ENCODE peak calls at places on chromosomes 6 and 20, in eight cellular contexts. B, H, N, C, M, L, V and X are unnamed samples.

GRCh38 chr6:128914051-128914450 is 31.1 kb downstream of the LAMA2 start:
- DNase-seq in H (no peak), L (no peak), V (no peak), N (no peak), C (no peak), M (no peak), B (no peak), X (no peak)

GRCh38 chr6:20711518-20711917 is 177.3 kb downstream of the CDKAL1 start:
- DNase-seq in N (no peak), M (no peak), C (no peak), H (no peak), V (peak), L (no peak), B (no peak), X (no peak)

GRCh38 chr6:6315660-6316059 is 4.8 kb downstream of the F13A1 start:
- DNase-seq in M (peak), C (peak), H (peak), L (peak), V (peak), B (peak), N (no peak), X (peak)

GRCh38 chr6:30129818-30130679 is 5.9 kb upstream of the TRIM40 start:
- DNase-seq in L (no peak), H (no peak), B (no peak), C (peak), M (no peak), N (no peak), V (no peak), X (no peak)

GRCh38 chr6:35099116-35099515 is 42.0 kb downstream of the TCP11 start:
- DNase-seq in N (no peak), M (no peak), C (no peak), H (no peak), L (no peak), B (no peak), V (no peak), X (no peak)

GRCh38 chr20:54043044-54043967 is 27.1 kb downstream of the BCAS1 start:
- DNase-seq in B (no peak), M (no peak), V (no peak), N (no peak), C (no peak), L (no peak), H (no peak), X (no peak)

GRCh38 chr6:123715243-123715863 is 78.6 kb upstream of the TRDN start:
- DNase-seq in C (peak), N (no peak), L (peak), H (no peak), B (peak), V (peak), M (peak), X (peak)

GRCh38 chr6:39791311-39791710 is 865 bp upstream of the DAAM2 start:
- DNase-seq in H (no peak), N (no peak), V (no peak), B (no peak), L (peak), M (no peak), C (no peak), X (peak)

GRCh38 chr6:135999393-135999792 is 147.9 kb downstream of the PDE7B start:
- DNase-seq in L (no peak), H (no peak), B (no peak), M (no peak), N (no peak), C (no peak), V (no peak), X (no peak)

GRCh38 chr20:19699132-19699971 is 58.7 kb upstream of the RIN2 start:
- DNase-seq in B (peak), C (peak), H (no peak), L (no peak), N (no peak), M (no peak), V (peak), X (no peak)

DNA sequence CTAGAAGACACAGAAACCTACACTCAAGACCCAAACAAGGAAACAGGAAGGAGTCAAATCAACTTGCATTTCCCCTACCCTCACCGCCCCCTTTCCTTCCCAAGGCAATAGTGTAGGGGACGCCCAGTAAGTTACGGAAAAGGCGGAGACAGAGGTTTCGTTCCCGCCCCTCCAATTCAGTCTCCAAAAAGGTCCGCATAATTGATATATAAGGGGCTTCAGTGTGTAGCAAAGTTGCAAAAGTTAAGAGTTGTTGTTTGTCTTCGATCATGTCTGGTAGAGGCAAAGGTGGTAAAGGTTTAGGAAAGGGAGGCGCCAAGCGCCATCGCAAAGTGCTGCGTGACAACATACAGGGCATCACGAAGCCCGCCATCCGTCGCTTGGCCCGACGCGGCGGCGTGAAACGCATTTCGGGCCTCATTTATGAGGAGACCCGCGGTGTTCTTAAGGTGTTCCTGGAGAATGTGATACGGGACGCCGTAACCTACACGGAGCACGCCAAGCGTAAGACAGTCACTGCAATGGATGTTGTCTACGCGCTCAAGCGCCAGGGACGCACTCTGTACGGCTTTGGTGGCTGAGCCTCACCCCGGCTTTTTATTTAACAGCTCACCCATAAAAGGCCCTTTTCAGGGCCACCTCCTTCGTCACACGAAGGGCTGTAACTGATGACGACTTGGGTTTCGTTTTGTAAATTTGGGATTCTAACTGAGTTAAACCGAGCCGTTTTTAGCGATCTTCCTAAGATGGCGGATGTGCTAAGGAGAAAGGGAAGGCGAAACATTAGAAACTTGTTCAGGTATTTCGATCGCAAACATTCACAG is 124.6 kb upstream of the BTN3A2 start:
- DNase-seq in C (no peak), H (peak), V (peak), B (no peak), L (no peak), N (peak), M (no peak), X (peak)
- H3K4me3 ChIP-seq in C (no peak), H (peak), V (peak), B (no peak), L (no peak), N (peak), M (no peak), X (peak)

GRCh38 chr6:92810913-92811312 is 608.4 kb downstream of the EPHA7 start:
- DNase-seq in V (peak), B (peak), H (peak), L (peak), M (peak), C (peak), N (peak), X (peak)
- TF ChIP-seq MAX in V (no peak), B (no peak), H (no peak), L (no peak), M (no peak), C (no peak), N (no peak), X (no peak)

GRCh38 chr6:161437851-161438250 is 164.0 kb upstream of the AGPAT4 start:
- DNase-seq in V (no peak), H (no peak), L (no peak), C (no peak), N (no peak), B (no peak), M (no peak), X (no peak)

GRCh38 chr6:161439093-161439492 is 165.2 kb upstream of the AGPAT4 start:
- DNase-seq in N (no peak), M (peak), B (peak), C (peak), H (no peak), V (peak), L (no peak), X (no peak)

GRCh38 chr6:161440299-161440698 is 166.4 kb upstream of the AGPAT4 start:
- DNase-seq in M (no peak), L (no peak), H (no peak), C (no peak), N (no peak), B (no peak), V (no peak), X (no peak)

GRCh38 chr6:161436106-161436876 is 162.4 kb upstream of the AGPAT4 start:
- DNase-seq in C (no peak), N (no peak), M (no peak), V (no peak), B (no peak), L (no peak), H (no peak), X (no peak)

GRCh38 chr6:161438430-161439030 is 164.7 kb upstream of the AGPAT4 start:
- DNase-seq in H (no peak), L (no peak), B (no peak), M (no peak), C (no peak), V (no peak), N (no peak), X (no peak)
- H3K4me3 ChIP-seq in H (no peak), L (no peak), B (peak), M (no peak), C (peak), V (no peak), N (no peak), X (no peak)

GRCh38 chr6:1481326-1481725 is 92.0 kb downstream of the FOXF2 start:
- DNase-seq in L (no peak), N (no peak), B (peak), C (peak), H (no peak), V (no peak), M (no peak), X (no peak)
- TF ChIP-seq MAX in L (no peak), N (no peak), B (no peak), C (peak), H (no peak), V (no peak), M (no peak), X (no peak)

GRCh38 chr20:51345601-51346101 is 196.9 kb downstream of the NFATC2 start:
- DNase-seq in C (peak), V (peak), L (no peak), N (no peak), M (no peak), H (no peak), B (no peak), X (no peak)
- H3K4me3 ChIP-seq in C (no peak), V (no peak), L (no peak), N (no peak), M (no peak), H (no peak), B (no peak), X (no peak)

GRCh38 chr6:31479933-31480535 is 17.9 kb upstream of the MICB start:
- DNase-seq in L (no peak), C (no peak), H (peak), B (no peak), N (no peak), M (no peak), V (no peak), X (no peak)
- TF ChIP-seq MAX in L (no peak), C (no peak), H (no peak), B (no peak), N (no peak), M (no peak), V (no peak), X (no peak)

DNA sequence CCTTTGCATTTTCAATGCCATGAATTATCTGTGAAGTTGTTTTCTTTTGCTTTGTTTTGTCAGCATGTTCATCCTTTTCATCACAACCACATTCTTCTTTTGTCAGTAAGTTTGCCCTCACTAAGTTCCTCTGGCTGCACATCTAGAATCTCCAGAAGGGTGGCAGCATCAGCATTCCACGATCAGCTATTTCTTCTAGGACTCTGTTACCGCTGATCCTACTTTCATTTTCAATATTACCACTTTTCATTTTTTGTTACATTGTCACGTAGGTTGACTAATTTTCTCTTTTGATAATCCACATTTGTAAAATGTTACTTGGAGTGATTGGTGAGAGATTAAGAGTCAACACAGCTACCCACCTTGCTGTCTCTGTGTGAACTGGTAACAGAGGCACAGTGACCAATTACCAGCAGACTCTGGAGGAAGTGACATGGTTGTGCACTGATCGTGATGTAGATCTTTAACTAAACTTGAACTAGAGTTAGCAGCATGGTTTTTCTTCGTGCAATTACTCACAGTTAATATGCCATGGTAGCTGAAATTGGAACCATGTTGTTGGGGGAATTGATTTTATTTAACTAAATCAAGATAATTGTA is 307.9 kb upstream of the SLC35B3 start:
- DNase-seq in M (no peak), N (no peak), C (peak), B (peak), V (no peak), L (peak), H (no peak), X (peak)
- H3K4me3 ChIP-seq in M (no peak), N (peak), C (peak), B (peak), V (no peak), L (no peak), H (no peak), X (peak)

GRCh38 chr6:42532038-42532669 is 31.7 kb upstream of the UBR2 start:
- DNase-seq in N (no peak), L (peak), V (peak), H (no peak), C (peak), M (peak), B (peak), X (peak)
- TF ChIP-seq MAX in N (no peak), L (no peak), V (no peak), H (no peak), C (no peak), M (no peak), B (no peak), X (no peak)

GRCh38 chr6:125257351-125257750 is 44.4 kb downstream of the HDDC2 start:
- DNase-seq in C (no peak), H (no peak), M (no peak), L (no peak), V (no peak), N (no peak), B (no peak), X (no peak)
- H3K4me3 ChIP-seq in C (no peak), H (no peak), M (no peak), L (no peak), V (no peak), N (no peak), B (no peak), X (no peak)